ENCODE peak calls at places on chromosomes 13 and 19, in five cellular contexts. M, Z, F, U and K are unnamed samples.

GRCh38 chr13:98871727-98872126 is 106.1 kb downstream of the DOCK9 start:
- DNase-seq in M (no peak), Z (no peak), F (no peak), U (no peak), K (no peak)

GRCh38 chr13:20796791-20797513 is 23.2 kb upstream of the EEF1AKMT1 start:
- DNase-seq in M (no peak), Z (no peak), F (peak), U (no peak), K (peak)

GRCh38 chr19:39307822-39308530 is 11.8 kb downstream of the IFNL1 start:
- DNase-seq in M (no peak), Z (peak), F (no peak), U (no peak), K (no peak)

GRCh38 chr13:27432612-27433210 is 8.3 kb downstream of the GTF3A start:
- DNase-seq in M (no peak), Z (no peak), F (no peak), U (no peak), K (no peak)

GRCh38 chr13:74227476-74228158 is 93.4 kb upstream of the KLF12 start:
- DNase-seq in M (no peak), Z (no peak), F (no peak), U (no peak), K (no peak)

GRCh38 chr19:35062942-35063341 is 21.4 kb downstream of the HPN start:
- DNase-seq in M (no peak), Z (no peak), F (no peak), U (no peak), K (no peak)

GRCh38 chr19:39237200-39238184 is 7.3 kb downstream of the IFNL3 start:
- DNase-seq in M (peak), Z (no peak), F (no peak), U (no peak), K (peak)

GRCh38 chr13:74683411-74683810 is 549.2 kb upstream of the KLF12 start:
- DNase-seq in M (no peak), Z (no peak), F (no peak), U (no peak), K (peak)

GRCh38 chr13:113654591-113655357 is 3.2 kb downstream of the ATP4B start:
- DNase-seq in M (no peak), Z (peak), F (no peak), U (no peak), K (no peak)

GRCh38 chr13:85812282-85812681 is 13.1 kb upstream of the SLITRK6 start:
- DNase-seq in M (no peak), Z (no peak), F (no peak), U (no peak), K (no peak)

GRCh38 chr13:50291611-50292010 is 276.4 kb downstream of the KCNRG start:
- DNase-seq in M (no peak), Z (no peak), F (no peak), U (no peak), K (no peak)

GRCh38 chr13:48593551-48593950 is 60.2 kb upstream of the CYSLTR2 start:
- DNase-seq in M (no peak), Z (no peak), F (no peak), U (no peak), K (no peak)

GRCh38 chr13:34942732-34943674 is 933 bp downstream of the NBEA start:
- DNase-seq in M (peak), Z (peak), F (no peak), U (no peak), K (no peak)

GRCh38 chr19:33703438-33703750 is 81.6 kb downstream of the CHST8 start:
- DNase-seq in M (no peak), Z (peak), F (no peak), U (no peak), K (no peak)

GRCh38 chr13:80251403-80251802 is 89.5 kb downstream of the SPRY2 start:
- DNase-seq in M (no peak), Z (no peak), F (peak), U (no peak), K (peak)

GRCh38 chr13:77896536-77896935 is 22.1 kb downstream of the EDNRB start:
- DNase-seq in M (no peak), Z (no peak), F (no peak), U (no peak), K (peak)

GRCh38 chr19:55172741-55173140 is 6.3 kb upstream of the DNAAF3 start:
- DNase-seq in M (no peak), Z (no peak), F (no peak), U (no peak), K (peak)

GRCh38 chr13:110447058-110447511 is 114.4 kb downstream of the RAB20 start:
- DNase-seq in M (no peak), Z (no peak), F (peak), U (no peak), K (no peak)

GRCh38 chr13:47553329-47553977 is 447.6 kb downstream of the SUCLA2 start:
- DNase-seq in M (no peak), Z (no peak), F (no peak), U (no peak), K (no peak)

GRCh38 chr13:47215741-47216140 is 318.9 kb upstream of the HTR2A start:
- DNase-seq in M (no peak), Z (no peak), F (no peak), U (no peak), K (no peak)

GRCh38 chr13:46348976-46349375 is 38.1 kb downstream of the RUBCNL start:
- DNase-seq in M (no peak), Z (no peak), F (no peak), U (no peak), K (no peak)

GRCh38 chr19:5580116-5580515 is 12.4 kb upstream of the TINCR start:
- DNase-seq in M (no peak), Z (no peak), F (no peak), U (no peak), K (no peak)

GRCh38 chr19:29872224-29872731 is 60.5 kb downstream of the CCNE1 start:
- DNase-seq in M (no peak), Z (no peak), F (peak), U (no peak), K (peak)

GRCh38 chr13:80363890-80364503 is 23.1 kb upstream of the SPRY2 start:
- DNase-seq in M (no peak), Z (no peak), F (peak), U (no peak), K (peak)

GRCh38 chr13:70544706-70545105 is 436.5 kb upstream of the KLHL1 start:
- DNase-seq in M (no peak), Z (no peak), F (no peak), U (no peak), K (no peak)

GRCh38 chr13:25135896-25136295 is 36.2 kb downstream of the AMER2 start:
- DNase-seq in M (no peak), Z (no peak), F (no peak), U (no peak), K (no peak)

GRCh38 chr13:100707818-100708740 is 33.5 kb upstream of the TMTC4 start:
- DNase-seq in M (no peak), Z (no peak), F (peak), U (no peak), K (no peak)

GRCh38 chr13:27808866-27809546 is 16.7 kb downstream of the GSX1 start:
- DNase-seq in M (no peak), Z (no peak), F (no peak), U (no peak), K (no peak)

GRCh38 chr13:31521466-31521865 is 217.9 kb upstream of the RXFP2 start:
- DNase-seq in M (no peak), Z (no peak), F (no peak), U (no peak), K (no peak)

GRCh38 chr13:20570540-20570939 is 3.6 kb downstream of the IFT88 start:
- DNase-seq in M (no peak), Z (no peak), F (no peak), U (no peak), K (no peak)

GRCh38 chr19:47973529-47973928 is 18.4 kb downstream of the BSPH1 start:
- DNase-seq in M (no peak), Z (no peak), F (no peak), U (no peak), K (no peak)

GRCh38 chr13:49132479-49133002 is 87.6 kb upstream of the MLNR start:
- DNase-seq in M (no peak), Z (no peak), F (peak), U (no peak), K (no peak)